ENCODE peak calls at places on chromosome 11, in five cellular contexts. T, V, O, A and J are unnamed samples.

GRCh38 chr11:129973068-129973467 is 29.6 kb downstream of the PRDM10 start:
- DNase-seq in T (no peak), V (no peak), A (no peak), O (no peak), J (no peak)

GRCh38 chr11:15707971-15708370 is 593.2 kb downstream of the INSC start:
- DNase-seq in A (peak; percentile 89), O (no peak), T (no peak), V (no peak), J (peak; percentile 96)

GRCh38 chr11:11036185-11037161 is 178.6 kb upstream of the ZBED5 start:
- DNase-seq in O (peak; percentile 64), A (no peak), T (peak; percentile 59), V (peak; percentile 13), J (peak; percentile 67)

GRCh38 chr11:118923721-118924587 is 1.8 kb downstream of the BCL9L start:
- DNase-seq in V (no peak), O (no peak), A (peak; percentile 62), T (no peak), J (no peak)

GRCh38 chr11:13108416-13108815 is 99.3 kb downstream of the RASSF10 start:
- DNase-seq in O (no peak), V (no peak), A (no peak), T (no peak), J (no peak)

GRCh38 chr11:134452849-134453177 is 40.8 kb upstream of the B3GAT1 start:
- DNase-seq in V (no peak), T (no peak), A (no peak), O (no peak), J (no peak)

GRCh38 chr11:11211888-11212287 is 141.2 kb downstream of the CSNK2A3 start:
- DNase-seq in V (no peak), T (no peak), O (no peak), A (no peak), J (peak; percentile 55)

GRCh38 chr11:71117311-71117710 is 135.1 kb downstream of the SHANK2 start:
- DNase-seq in A (peak; percentile 26), V (no peak), T (no peak), O (no peak), J (no peak)

GRCh38 chr11:116148056-116148455 is 624.7 kb downstream of the BUD13 start:
- DNase-seq in A (no peak), V (no peak), T (no peak), O (no peak), J (no peak)

GRCh38 chr11:36452231-36452630 is 57.8 kb downstream of the TRAF6 start:
- DNase-seq in A (no peak), O (no peak), T (peak; percentile 84), V (no peak), J (no peak)

GRCh38 chr11:120517390-120518315 is 6.1 kb downstream of the GRIK4 start:
- DNase-seq in T (no peak), V (peak; percentile 34), O (no peak), A (peak; percentile 34), J (no peak)

GRCh38 chr11:114308689-114309089 is 12.5 kb downstream of the NNMT start:
- DNase-seq in T (peak; percentile 94), A (no peak), V (no peak), O (no peak), J (no peak)

GRCh38 chr11:30585892-30586250 is 282 bp downstream of the MPPED2 start:
- DNase-seq in V (no peak), A (peak; percentile 75), T (no peak), O (no peak), J (no peak)

GRCh38 chr11:122138759-122139594 is 23.0 kb upstream of the BLID start:
- DNase-seq in T (no peak), O (no peak), V (peak; percentile 62), A (no peak), J (no peak)

GRCh38 chr11:61874460-61874809 is 16.9 kb downstream of the FADS3 start:
- DNase-seq in O (no peak), A (no peak), V (no peak), T (no peak), J (no peak)

GRCh38 chr11:34427171-34427805 is 11.4 kb upstream of the CAT start:
- DNase-seq in V (peak; percentile 81), T (peak; percentile 96), O (no peak), A (no peak), J (no peak)

GRCh38 chr11:64619811-64620285 is 28.8 kb downstream of the SLC22A12 start:
- DNase-seq in O (peak; percentile 42), V (peak; percentile 63), T (peak; percentile 8), A (no peak), J (peak; percentile 1)

GRCh38 chr11:47327025-47327424 is 25.5 kb downstream of the MYBPC3 start:
- DNase-seq in V (no peak), O (no peak), A (no peak), T (no peak), J (no peak)

GRCh38 chr11:59206635-59207034 is 6.1 kb downstream of the MPEG1 start:
- DNase-seq in T (peak; percentile 35), V (peak; percentile 12), A (no peak), O (peak; percentile 21), J (no peak)

GRCh38 chr11:107801641-107802040 is 56.9 kb downstream of the SLC35F2 start:
- DNase-seq in V (no peak), T (no peak), A (no peak), O (no peak), J (no peak)

GRCh38 chr11:72724851-72725730 is 27.1 kb downstream of the ARAP1 start:
- DNase-seq in O (peak; percentile 71), A (peak; percentile 77), V (peak; percentile 72), T (peak; percentile 79), J (peak; percentile 68)

GRCh38 chr11:12704049-12704448 is 29.8 kb downstream of the TEAD1 start:
- DNase-seq in V (peak; percentile 75), T (no peak), O (no peak), A (no peak), J (no peak)

GRCh38 chr11:74953448-74953847 is 4.4 kb downstream of the SPCS2 start:
- DNase-seq in O (no peak), T (no peak), V (no peak), A (no peak), J (no peak)

GRCh38 chr11:102361100-102362021 is 14.3 kb downstream of the BIRC2 start:
- DNase-seq in T (peak; percentile 52), A (peak; percentile 46), O (no peak), V (no peak), J (no peak)

GRCh38 chr11:116641561-116642045 is 131.2 kb downstream of the BUD13 start:
- DNase-seq in V (peak; percentile 11), A (peak; percentile 75), O (peak; percentile 32), T (peak; percentile 7), J (no peak)

GRCh38 chr11:118530683-118531596 is at the start of gene TMEM25:
- DNase-seq in O (no peak), T (no peak), V (peak; percentile 40), A (peak; percentile 91), J (no peak)

GRCh38 chr11:3833461-3833860 is 7.3 kb downstream of the RHOG start:
- DNase-seq in O (no peak), T (no peak), A (no peak), V (no peak), J (no peak)

GRCh38 chr11:27525824-27526516 is 19.4 kb upstream of the LIN7C start:
- DNase-seq in T (no peak), V (no peak), A (no peak), O (no peak), J (no peak)

GRCh38 chr11:93524868-93525267 is 18.3 kb downstream of the SMCO4 start:
- DNase-seq in O (no peak), T (no peak), A (no peak), V (no peak), J (no peak)
- H3K4me3 ChIP-seq in O (no peak overlapping the region), T (no peak overlapping the region), A (no peak overlapping the region), V (no peak overlapping the region), J (no peak overlapping the region)

GRCh38 chr11:7143908-7144307 is 55.1 kb downstream of the RBMXL2 start:
- DNase-seq in T (peak; percentile 20), A (no peak), V (no peak), O (peak; percentile 8), J (peak; percentile 14)
- TF ChIP-seq CTCF in T (peak; percentile 50), A (peak; percentile 31), V (peak; percentile 26), O (peak; percentile 29), J (peak; percentile 58)

GRCh38 chr11:128236506-128237498 is 350.6 kb downstream of the ETS1 start:
- DNase-seq in V (no peak), A (peak; percentile 75), O (no peak), T (no peak), J (no peak)
- H3K4me3 ChIP-seq in V (no peak overlapping the region), A (no peak overlapping the region), O (no peak overlapping the region), T (no peak overlapping the region), J (no peak overlapping the region)

GRCh38 chr11:1226981-1227550 is 4.2 kb downstream of the MUC5B start:
- DNase-seq in V (no peak), T (no peak), A (peak; percentile 71), O (no peak), J (no peak)

GRCh38 chr11:1227551-1228182 is 4.8 kb downstream of the MUC5B start:
- DNase-seq in A (peak; percentile 67), O (no peak), T (no peak), V (no peak), J (no peak)

GRCh38 chr11:1225386-1226225 is 2.7 kb downstream of the MUC5B start:
- DNase-seq in A (peak; percentile 54), V (no peak), O (no peak), T (no peak), J (no peak)

GRCh38 chr11:1224491-1225385 is 1.9 kb downstream of the MUC5B start:
- DNase-seq in V (no peak), T (no peak), O (no peak), A (peak; percentile 57), J (no peak)

GRCh38 chr11:1226226-1226961 is 3.5 kb downstream of the MUC5B start:
- DNase-seq in A (peak; percentile 70), V (no peak), T (no peak), O (no peak), J (no peak)
- TF ChIP-seq CTCF in A (no peak), V (no peak), T (no peak), O (no peak), J (no peak)

GRCh38 chr11:126319374-126319740 is 15.5 kb downstream of the DCPS start:
- DNase-seq in O (no peak), T (peak; percentile 36), V (no peak), A (no peak), J (no peak)
- H3K4me3 ChIP-seq in O (no peak overlapping the region), T (no peak overlapping the region), V (no peak overlapping the region), A (no peak overlapping the region), J (no peak overlapping the region)

GRCh38 chr11:68993546-68993945 is 12.8 kb upstream of the MRGPRD start:
- DNase-seq in T (no peak), O (no peak), V (no peak), A (peak; percentile 12), J (no peak)
- TF ChIP-seq CTCF in T (no peak), O (no peak), V (no peak), A (no peak), J (no peak)

DNA sequence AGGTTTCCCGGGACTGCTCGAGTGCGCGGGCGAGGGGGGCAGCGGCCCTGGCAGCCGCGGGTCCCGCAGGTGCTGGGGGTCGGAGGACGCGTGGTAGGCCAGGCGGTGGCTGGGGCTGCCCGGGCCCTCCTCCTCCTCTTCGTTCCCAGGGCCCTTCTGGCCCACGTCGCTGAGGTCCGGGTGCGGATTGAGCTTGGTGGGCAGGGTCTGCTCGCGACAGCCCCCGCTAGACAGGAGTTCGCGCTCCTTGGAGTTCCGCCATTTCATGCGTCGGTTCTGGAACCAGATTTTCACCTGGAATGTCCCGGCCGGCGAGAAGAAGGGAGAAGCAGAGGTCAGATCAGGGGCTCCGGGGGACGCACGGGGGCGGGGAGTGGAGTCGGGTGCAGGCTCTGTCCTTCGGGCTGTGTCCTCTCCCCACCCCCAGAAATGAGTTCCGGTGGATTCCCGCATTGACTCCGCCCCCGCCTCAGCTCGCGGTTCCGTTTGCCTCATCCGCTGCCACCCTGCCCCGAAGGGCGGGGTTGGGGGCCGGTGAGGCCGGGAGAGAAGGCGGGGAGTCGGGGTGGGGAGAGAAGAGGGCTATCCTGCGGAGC is 3.9 kb downstream of the DBX1 start:
- DNase-seq in T (no peak), A (no peak), V (no peak), O (no peak), J (no peak)
- H3K4me3 ChIP-seq in T (no peak overlapping the region), A (no peak overlapping the region), V (no peak overlapping the region), O (no peak overlapping the region), J (no peak overlapping the region)